ENCODE peak calls at places on chromosome 5, in four cellular contexts. D is activated CD4-positive, alpha-beta T cell treated with anti-CD3 and anti-CD28 coated beads, Interleukin-2, amount 50 U/mL, for 1 hour; Z is left colon; M is putamen. S is an unnamed sample.

GRCh38 chr5:137832416-137832815 is 35.2 kb upstream of the MYOT start:
- DNase-seq in D (no peak), Z (no peak), M (no peak), S (no peak)

GRCh38 chr5:151825445-151825844 is 53.7 kb downstream of the G3BP1 start:
- DNase-seq in D (peak; percentile 29), Z (peak; percentile 44), M (peak; percentile 64), S (peak; percentile 48)

GRCh38 chr5:137370511-137371071 is 128.5 kb downstream of the SPOCK1 start:
- DNase-seq in D (no peak), Z (no peak), M (no peak), S (no peak)

GRCh38 chr5:166710275-166710674 is 1581.2 kb upstream of the WWC1 start:
- DNase-seq in D (no peak), Z (no peak), M (no peak), S (no peak)

GRCh38 chr5:177064500-177065277 is 22.0 kb upstream of the FGFR4 start:
- DNase-seq in D (no peak), Z (no peak), M (no peak), S (no peak)

GRCh38 chr5:100772548-100772947 is 130.5 kb downstream of the ST8SIA4 start:
- DNase-seq in D (no peak), Z (no peak), M (no peak), S (no peak)

GRCh38 chr5:41532485-41532884 is 22.1 kb upstream of the PLCXD3 start:
- DNase-seq in D (no peak), Z (no peak), M (no peak), S (no peak)

GRCh38 chr5:158026248-158027031 is 167.5 kb upstream of the CLINT1 start:
- DNase-seq in D (no peak), Z (no peak), M (peak; percentile 60), S (peak; percentile 40)

GRCh38 chr5:135392256-135392655 is 6.8 kb downstream of the MACROH2A1 start:
- DNase-seq in D (no peak), Z (no peak), M (no peak), S (peak; percentile 85)

GRCh38 chr5:179914032-179914755 is 6.5 kb upstream of the TBC1D9B start:
- DNase-seq in D (no peak), Z (no peak), M (no peak), S (peak; percentile 59)

GRCh38 chr5:2153808-2154207 is 271.1 kb upstream of the IRX4 start:
- DNase-seq in D (no peak), Z (no peak), M (no peak), S (no peak)

GRCh38 chr5:125928663-125929062 is 494.5 kb upstream of the GRAMD2B start:
- DNase-seq in D (no peak), Z (no peak), M (no peak), S (no peak)

GRCh38 chr5:150447188-150447587 is 2.4 kb downstream of the RPS14 start:
- DNase-seq in D (no peak), Z (no peak), M (no peak), S (no peak)

GRCh38 chr5:140262839-140263238 is 40.1 kb downstream of the PFDN1 start:
- DNase-seq in D (no peak), Z (no peak), M (no peak), S (no peak)

S was measured in foreskin fibroblast.